ENCODE peak calls at places on chromosomes 16 and 17, in six cellular contexts. One of them, this sample, is unnamed.

GRCh38 chr16:9225527-9226316 is 134.3 kb downstream of the HAPSTR1 start:
- DNase-seq in GM04503: no peak
- DNase-seq in NCI-H1105 treated with DMSO at 0.1 percent for 48 hours: no peak
- DNase-seq in PC-9: no peak
- DNase-seq in Ammon's horn: peak; percentile 64
- DNase-seq in GM20000: peak; percentile 25
- DNase-seq in this sample: no peak

GRCh38 chr16:4158143-4159093 is 42.2 kb upstream of the ADCY9 start:
- DNase-seq in GM04503: no peak
- DNase-seq in GM20000: no peak
- DNase-seq in PC-9: no peak
- DNase-seq in NCI-H1105 treated with DMSO at 0.1 percent for 48 hours: no peak
- DNase-seq in Ammon's horn: no peak
- DNase-seq in this sample: no peak

GRCh38 chr16:66706506-66706880 is 9.9 kb upstream of the CMTM4 start:
- DNase-seq in Ammon's horn: no peak
- DNase-seq in GM04503: no peak
- DNase-seq in NCI-H1105 treated with DMSO at 0.1 percent for 48 hours: no peak
- DNase-seq in GM20000: no peak
- DNase-seq in PC-9: peak; percentile 37
- DNase-seq in this sample: no peak

GRCh38 chr17:66764559-66764958 is 70.4 kb upstream of the CACNG5 start:
- DNase-seq in PC-9: no peak
- DNase-seq in GM20000: no peak
- DNase-seq in NCI-H1105 treated with DMSO at 0.1 percent for 48 hours: peak; percentile 81
- DNase-seq in GM04503: no peak
- DNase-seq in Ammon's horn: peak; percentile 37
- DNase-seq in this sample: no peak

GRCh38 chr16:78488461-78488860 is 389.0 kb downstream of the WWOX start:
- DNase-seq in GM20000: no peak
- DNase-seq in GM04503: no peak
- DNase-seq in Ammon's horn: no peak
- DNase-seq in NCI-H1105 treated with DMSO at 0.1 percent for 48 hours: no peak
- DNase-seq in PC-9: no peak
- DNase-seq in this sample: no peak

GRCh38 chr16:27498916-27499658 is 50.6 kb downstream of the GTF3C1 start:
- DNase-seq in Ammon's horn: no peak
- DNase-seq in GM04503: no peak
- DNase-seq in NCI-H1105 treated with DMSO at 0.1 percent for 48 hours: no peak
- DNase-seq in GM20000: no peak
- DNase-seq in PC-9: no peak
- DNase-seq in this sample: no peak

GRCh38 chr16:72474511-72475123 is 302.7 kb upstream of the PMFBP1 start:
- DNase-seq in GM04503: peak; percentile 74
- DNase-seq in PC-9: no peak
- DNase-seq in Ammon's horn: no peak
- DNase-seq in NCI-H1105 treated with DMSO at 0.1 percent for 48 hours: no peak
- DNase-seq in GM20000: no peak
- DNase-seq in this sample: peak; percentile 71

GRCh38 chr17:43070257-43070656 is 45.2 kb downstream of the RND2 start:
- DNase-seq in GM04503: no peak
- DNase-seq in GM20000: no peak
- DNase-seq in NCI-H1105 treated with DMSO at 0.1 percent for 48 hours: no peak
- DNase-seq in PC-9: no peak
- DNase-seq in Ammon's horn: no peak
- DNase-seq in this sample: no peak

GRCh38 chr17:43090022-43090421 is 35.1 kb downstream of the BRCA1 start:
- DNase-seq in GM04503: no peak
- DNase-seq in NCI-H1105 treated with DMSO at 0.1 percent for 48 hours: no peak
- DNase-seq in PC-9: no peak
- DNase-seq in Ammon's horn: no peak
- DNase-seq in GM20000: no peak
- DNase-seq in this sample: no peak

GRCh38 chr17:77505460-77505769 is 364.6 kb downstream of the SEC14L1 start:
- DNase-seq in NCI-H1105 treated with DMSO at 0.1 percent for 48 hours: no peak
- DNase-seq in GM20000: no peak
- DNase-seq in Ammon's horn: no peak
- DNase-seq in PC-9: no peak
- DNase-seq in GM04503: no peak
- DNase-seq in this sample: no peak

GRCh38 chr17:63138713-63139112 is 172.7 kb downstream of the TANC2 start:
- DNase-seq in GM20000: no peak
- DNase-seq in GM04503: no peak
- DNase-seq in PC-9: no peak
- DNase-seq in Ammon's horn: no peak
- DNase-seq in NCI-H1105 treated with DMSO at 0.1 percent for 48 hours: no peak
- DNase-seq in this sample: no peak

GRCh38 chr17:50625032-50625871 is 9.4 kb upstream of the ABCC3 start:
- DNase-seq in GM20000: no peak
- DNase-seq in PC-9: no peak
- DNase-seq in Ammon's horn: no peak
- DNase-seq in GM04503: no peak
- DNase-seq in NCI-H1105 treated with DMSO at 0.1 percent for 48 hours: no peak
- DNase-seq in this sample: no peak

GRCh38 chr17:33927732-33928133 is 327.4 kb upstream of the CCL2 start:
- DNase-seq in GM04503: no peak
- DNase-seq in NCI-H1105 treated with DMSO at 0.1 percent for 48 hours: peak; percentile 60
- DNase-seq in PC-9: no peak
- DNase-seq in Ammon's horn: peak; percentile 40
- DNase-seq in GM20000: peak; percentile 20
- DNase-seq in this sample: peak; percentile 6

GRCh38 chr16:87725596-87726235 is 40.1 kb downstream of the KLHDC4 start:
- DNase-seq in PC-9: no peak
- DNase-seq in GM20000: peak; percentile 41
- DNase-seq in Ammon's horn: no peak
- DNase-seq in NCI-H1105 treated with DMSO at 0.1 percent for 48 hours: no peak
- DNase-seq in GM04503: no peak
- DNase-seq in this sample: no peak

GRCh38 chr17:39618252-39618913 is 8.4 kb upstream of the PPP1R1B start:
- DNase-seq in Ammon's horn: no peak
- DNase-seq in GM04503: no peak
- DNase-seq in NCI-H1105 treated with DMSO at 0.1 percent for 48 hours: peak; percentile 45
- DNase-seq in GM20000: no peak
- DNase-seq in PC-9: peak; percentile 18
- DNase-seq in this sample: no peak

GRCh38 chr16:74281285-74281684 is 15.3 kb upstream of the PSMD7 start:
- DNase-seq in GM04503: no peak
- DNase-seq in GM20000: no peak
- DNase-seq in PC-9: no peak
- DNase-seq in Ammon's horn: no peak
- DNase-seq in NCI-H1105 treated with DMSO at 0.1 percent for 48 hours: no peak
- DNase-seq in this sample: no peak

GRCh38 chr17:42690596-42690995 is 8.3 kb downstream of the CNTNAP1 start:
- DNase-seq in GM20000: no peak
- DNase-seq in GM04503: no peak
- DNase-seq in NCI-H1105 treated with DMSO at 0.1 percent for 48 hours: no peak
- DNase-seq in PC-9: no peak
- DNase-seq in Ammon's horn: no peak
- DNase-seq in this sample: no peak

GRCh38 chr16:88566158-88566557 is 4.0 kb upstream of the ZC3H18 start:
- DNase-seq in Ammon's horn: no peak
- DNase-seq in NCI-H1105 treated with DMSO at 0.1 percent for 48 hours: no peak
- DNase-seq in PC-9: peak; percentile 20
- DNase-seq in GM20000: no peak
- DNase-seq in GM04503: no peak
- DNase-seq in this sample: no peak

GRCh38 chr17:73998246-73999220 is 204.9 kb upstream of the RPL38 start:
- DNase-seq in Ammon's horn: peak; percentile 35
- DNase-seq in NCI-H1105 treated with DMSO at 0.1 percent for 48 hours: peak; percentile 44
- DNase-seq in GM20000: peak; percentile 74
- DNase-seq in GM04503: no peak
- DNase-seq in PC-9: peak; percentile 45
- DNase-seq in this sample: no peak

GRCh38 chr16:2829501-2830354 is at the start of gene ZG16B:
- DNase-seq in PC-9: peak; percentile 77
- DNase-seq in GM04503: no peak
- DNase-seq in Ammon's horn: no peak
- DNase-seq in NCI-H1105 treated with DMSO at 0.1 percent for 48 hours: no peak
- DNase-seq in GM20000: no peak
- DNase-seq in this sample: no peak

GRCh38 chr17:31724026-31724425 is 135.0 kb downstream of the COPRS start:
- DNase-seq in NCI-H1105 treated with DMSO at 0.1 percent for 48 hours: no peak
- DNase-seq in GM04503: no peak
- DNase-seq in GM20000: no peak
- DNase-seq in Ammon's horn: no peak
- DNase-seq in PC-9: peak; percentile 12
- DNase-seq in this sample: peak; percentile 32

GRCh38 chr16:70664325-70665112 is 18.2 kb downstream of the IL34 start:
- DNase-seq in GM20000: no peak
- DNase-seq in Ammon's horn: peak; percentile 2
- DNase-seq in GM04503: no peak
- DNase-seq in PC-9: no peak
- DNase-seq in NCI-H1105 treated with DMSO at 0.1 percent for 48 hours: no peak
- DNase-seq in this sample: no peak

GRCh38 chr17:15659663-15660062 is 24.4 kb downstream of the TRIM16 start:
- DNase-seq in GM04503: no peak
- DNase-seq in PC-9: peak; percentile 97
- DNase-seq in Ammon's horn: no peak
- DNase-seq in GM20000: no peak
- DNase-seq in NCI-H1105 treated with DMSO at 0.1 percent for 48 hours: no peak
- DNase-seq in this sample: no peak

GRCh38 chr16:85602831-85603755 is 10.0 kb upstream of the GSE1 start:
- DNase-seq in GM20000: no peak
- DNase-seq in PC-9: peak; percentile 6
- DNase-seq in GM04503: no peak
- DNase-seq in Ammon's horn: no peak
- DNase-seq in NCI-H1105 treated with DMSO at 0.1 percent for 48 hours: peak; percentile 68
- DNase-seq in this sample: no peak

GRCh38 chr17:71472809-71473789 is 647.7 kb upstream of the SOX9 start:
- DNase-seq in NCI-H1105 treated with DMSO at 0.1 percent for 48 hours: peak; percentile 32
- DNase-seq in GM20000: peak; percentile 32
- DNase-seq in Ammon's horn: peak; percentile 72
- DNase-seq in GM04503: no peak
- DNase-seq in PC-9: peak; percentile 18
- DNase-seq in this sample: no peak

GRCh38 chr17:14302421-14303099 is 1.7 kb downstream of the HS3ST3B1 start:
- DNase-seq in Ammon's horn: peak; percentile 72
- DNase-seq in GM20000: peak; percentile 90
- DNase-seq in PC-9: peak; percentile 41
- DNase-seq in GM04503: no peak
- DNase-seq in NCI-H1105 treated with DMSO at 0.1 percent for 48 hours: peak; percentile 66
- DNase-seq in this sample: no peak

GRCh38 chr16:88456356-88457292 is 3.5 kb downstream of the ZFPM1 start:
- DNase-seq in GM04503: no peak
- DNase-seq in Ammon's horn: peak; percentile 36
- DNase-seq in NCI-H1105 treated with DMSO at 0.1 percent for 48 hours: no peak
- DNase-seq in GM20000: no peak
- DNase-seq in PC-9: no peak
- DNase-seq in this sample: no peak

GRCh38 chr17:63837480-63837879 is 5.0 kb downstream of the SMARCD2 start:
- DNase-seq in GM04503: no peak
- DNase-seq in NCI-H1105 treated with DMSO at 0.1 percent for 48 hours: no peak
- DNase-seq in Ammon's horn: no peak
- DNase-seq in PC-9: no peak
- DNase-seq in GM20000: no peak
- DNase-seq in this sample: no peak

GRCh38 chr16:57787519-57787905 is 14.8 kb downstream of the KIFC3 start:
- DNase-seq in GM20000: no peak
- DNase-seq in NCI-H1105 treated with DMSO at 0.1 percent for 48 hours: no peak
- DNase-seq in Ammon's horn: no peak
- DNase-seq in GM04503: no peak
- DNase-seq in PC-9: no peak
- DNase-seq in this sample: no peak

GRCh38 chr17:66175892-66176291 is 16.0 kb downstream of the CEP112 start:
- DNase-seq in GM20000: no peak
- DNase-seq in GM04503: no peak
- DNase-seq in Ammon's horn: no peak
- DNase-seq in NCI-H1105 treated with DMSO at 0.1 percent for 48 hours: peak; percentile 32
- DNase-seq in PC-9: no peak
- DNase-seq in this sample: no peak

GRCh38 chr17:62179525-62180161 is 114.6 kb upstream of the MED13 start:
- DNase-seq in PC-9: peak; percentile 29
- DNase-seq in GM04503: no peak
- DNase-seq in Ammon's horn: no peak
- DNase-seq in GM20000: no peak
- DNase-seq in NCI-H1105 treated with DMSO at 0.1 percent for 48 hours: no peak
- DNase-seq in this sample: peak; percentile 76

GRCh38 chr16:81457326-81458133 is 12.9 kb downstream of the CMIP start:
- DNase-seq in GM20000: no peak
- DNase-seq in Ammon's horn: no peak
- DNase-seq in PC-9: no peak
- DNase-seq in NCI-H1105 treated with DMSO at 0.1 percent for 48 hours: no peak
- DNase-seq in GM04503: peak; percentile 31
- DNase-seq in this sample: no peak

GRCh38 chr17:76119409-76120371 is 16.1 kb upstream of the EXOC7 start:
- DNase-seq in Ammon's horn: no peak
- DNase-seq in GM20000: no peak
- DNase-seq in GM04503: no peak
- DNase-seq in PC-9: no peak
- DNase-seq in NCI-H1105 treated with DMSO at 0.1 percent for 48 hours: no peak
- DNase-seq in this sample: no peak

GRCh38 chr17:7261377-7262191 is 694 bp downstream of the CLDN7 start:
- DNase-seq in GM20000: peak; percentile 76
- DNase-seq in NCI-H1105 treated with DMSO at 0.1 percent for 48 hours: peak; percentile 24
- DNase-seq in Ammon's horn: no peak
- DNase-seq in PC-9: no peak
- DNase-seq in GM04503: no peak
- DNase-seq in this sample: no peak

GRCh38 chr17:80955078-80955477 is 36.6 kb upstream of the CHMP6 start:
- DNase-seq in GM20000: no peak
- DNase-seq in GM04503: no peak
- DNase-seq in PC-9: no peak
- DNase-seq in NCI-H1105 treated with DMSO at 0.1 percent for 48 hours: no peak
- DNase-seq in Ammon's horn: no peak
- DNase-seq in this sample: no peak

GRCh38 chr16:14569213-14569612 is 60.8 kb downstream of the PARN start:
- DNase-seq in PC-9: peak; percentile 77
- DNase-seq in Ammon's horn: no peak
- DNase-seq in GM04503: no peak
- DNase-seq in GM20000: no peak
- DNase-seq in NCI-H1105 treated with DMSO at 0.1 percent for 48 hours: no peak
- DNase-seq in this sample: no peak

GRCh38 chr16:10170016-10170415 is 12.2 kb downstream of the GRIN2A start:
- DNase-seq in PC-9: no peak
- DNase-seq in GM04503: no peak
- DNase-seq in GM20000: no peak
- DNase-seq in Ammon's horn: no peak
- DNase-seq in NCI-H1105 treated with DMSO at 0.1 percent for 48 hours: no peak
- DNase-seq in this sample: no peak

GRCh38 chr16:81615833-81616232 is 163.3 kb upstream of the PLCG2 start:
- DNase-seq in Ammon's horn: no peak
- DNase-seq in NCI-H1105 treated with DMSO at 0.1 percent for 48 hours: no peak
- DNase-seq in PC-9: no peak
- DNase-seq in GM04503: no peak
- DNase-seq in GM20000: no peak
- DNase-seq in this sample: no peak

GRCh38 chr16:47392114-47392513 is 68.7 kb downstream of the ITFG1 start:
- DNase-seq in PC-9: peak; percentile 17
- DNase-seq in GM20000: peak; percentile 31
- DNase-seq in Ammon's horn: peak; percentile 22
- DNase-seq in NCI-H1105 treated with DMSO at 0.1 percent for 48 hours: no peak
- DNase-seq in GM04503: no peak
- DNase-seq in this sample: no peak

GRCh38 chr16:23379707-23380106 is 73.3 kb downstream of the COG7 start:
- DNase-seq in NCI-H1105 treated with DMSO at 0.1 percent for 48 hours: no peak
- DNase-seq in Ammon's horn: no peak
- DNase-seq in GM20000: no peak
- DNase-seq in PC-9: no peak
- DNase-seq in GM04503: no peak
- DNase-seq in this sample: no peak